ENCODE peak calls at places on chromosomes 11 and 22, in five cellular contexts. T is ovary, I is tibial nerve, W is adrenal gland, M is breast epithelium. B is an unnamed sample.

GRCh38 chr22:37195921-37196320 is 7.9 kb upstream of the C1QTNF6 start:
- DNase-seq in T (peak; percentile 45), I (no peak), W (peak; percentile 65), M (no peak), B (peak; percentile 56)

GRCh38 chr11:69159153-69159850 is 3.6 kb downstream of the SMIM38 start:
- DNase-seq in T (no peak), I (no peak), W (no peak), M (no peak), B (no peak)

GRCh38 chr22:48739348-48740085 is 1088.2 kb downstream of the BRD1 start:
- DNase-seq in T (no peak), I (no peak), W (no peak), M (no peak), B (no peak)

GRCh38 chr22:26406118-26406517 is 22.9 kb upstream of the ASPHD2 start:
- DNase-seq in T (no peak), I (no peak), W (no peak), M (no peak), B (no peak)

GRCh38 chr22:26615149-26615548 is 2.7 kb downstream of the CRYBB1 start:
- DNase-seq in T (no peak), I (no peak), W (no peak), M (no peak), B (no peak)

GRCh38 chr11:13972033-13972910 is 9.7 kb downstream of the SPON1 start:
- DNase-seq in T (no peak), I (no peak), W (no peak), M (peak; percentile 53), B (no peak)

GRCh38 chr11:64284048-64284961 is at the start of gene BAD:
- DNase-seq in T (peak; percentile 96), I (peak; percentile 91), W (peak; percentile 97), M (peak; percentile 95), B (peak; percentile 96)

GRCh38 chr22:49961601-49962011 is 1.0 kb downstream of the PIM3 start:
- DNase-seq in T (no peak), I (no peak), W (peak; percentile 56), M (no peak), B (no peak)

GRCh38 chr22:45731041-45731797 is 59.6 kb downstream of the ATXN10 start:
- DNase-seq in T (no peak), I (no peak), W (no peak), M (no peak), B (no peak)

GRCh38 chr11:64856382-64857227 is 12.2 kb upstream of the CDC42BPG start:
- DNase-seq in T (peak; percentile 37), I (no peak), W (peak; percentile 92), M (peak; percentile 76), B (peak; percentile 63)

GRCh38 chr11:83759148-83759547 is 473.0 kb upstream of the CCDC90B start:
- DNase-seq in T (no peak), I (no peak), W (no peak), M (no peak), B (no peak)

GRCh38 chr22:31776231-31776630 is 22.4 kb downstream of the DEPDC5 start:
- DNase-seq in T (no peak), I (no peak), W (peak; percentile 52), M (no peak), B (no peak)

GRCh38 chr11:13174090-13174489 is 103.5 kb upstream of the BMAL1 start:
- DNase-seq in T (no peak), I (no peak), W (no peak), M (no peak), B (no peak)

GRCh38 chr11:29162490-29162889 is 854.3 kb downstream of the KCNA4 start:
- DNase-seq in T (no peak), I (no peak), W (no peak), M (no peak), B (no peak)

GRCh38 chr11:75574698-75575265 is 12.7 kb downstream of the SERPINH1 start:
- DNase-seq in T (no peak), I (no peak), W (no peak), M (no peak), B (no peak)

GRCh38 chr11:20065040-20065805 is 95.1 kb downstream of the DBX1 start:
- DNase-seq in T (no peak), I (no peak), W (no peak), M (no peak), B (no peak)
- TF ChIP-seq POLR2A in T (no peak), I (no peak), W (no peak), M (no peak), B (no peak)

GRCh38 chr22:29079218-29079901 is 6.5 kb downstream of the KREMEN1 start:
- DNase-seq in T (no peak), I (no peak), W (no peak), M (no peak), B (no peak)

GRCh38 chr22:29078869-29079207 is 6.0 kb downstream of the KREMEN1 start:
- DNase-seq in T (no peak), I (no peak), W (no peak), M (no peak), B (no peak)

GRCh38 chr22:29078036-29078868 is 5.4 kb downstream of the KREMEN1 start:
- DNase-seq in T (no peak), I (no peak), W (no peak), M (no peak), B (no peak)

GRCh38 chr22:29081499-29082236 is 8.8 kb downstream of the KREMEN1 start:
- DNase-seq in T (no peak), I (no peak), W (peak; percentile 42), M (no peak), B (no peak)

GRCh38 chr22:29080061-29080975 is 7.5 kb downstream of the KREMEN1 start:
- DNase-seq in T (no peak), I (peak; percentile 39), W (no peak), M (peak; percentile 61), B (no peak)
- TF ChIP-seq CTCF in T (no peak), I (no peak), W (no peak), M (peak; percentile 26), B (no peak)

GRCh38 chr11:100774859-100775258 is 87.8 kb downstream of the ARHGAP42 start:
- DNase-seq in T (no peak), I (no peak), W (no peak), M (no peak), B (no peak)
- H3K36me3 ChIP-seq in T (no peaks in the 10 kb centered on the region), I (no peaks in the 10 kb centered on the region), W (no peaks in the 10 kb centered on the region), M (no peaks in the 10 kb centered on the region), B (no peaks in the 10 kb centered on the region)

DNA sequence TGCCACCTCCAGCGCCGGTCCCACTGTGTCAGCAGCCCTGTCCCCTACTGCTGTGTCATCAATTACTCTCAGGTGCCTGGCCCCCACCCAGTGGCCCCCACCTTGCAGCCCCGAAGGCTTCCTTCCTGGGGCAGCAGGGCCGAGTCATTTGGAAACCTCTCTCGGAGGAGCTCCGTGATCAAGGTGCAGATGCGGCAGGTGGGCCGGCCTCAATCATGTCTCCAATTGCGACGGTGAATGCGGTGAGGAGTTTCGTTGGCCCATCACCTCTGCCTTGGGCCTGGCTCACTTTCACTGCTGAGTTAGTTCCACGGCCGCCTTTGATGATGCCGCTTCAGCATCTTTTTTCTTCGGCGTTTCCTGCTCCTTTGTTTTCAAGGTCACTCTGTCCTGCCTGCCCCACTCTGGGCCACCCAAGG is 11.3 kb upstream of the CXCR5 start:
- DNase-seq in T (peak; percentile 70), I (no peak), W (no peak), M (no peak), B (no peak)
- TF ChIP-seq POLR2A in T (no peak), I (no peak), W (no peak), M (no peak), B (no peak)

DNA sequence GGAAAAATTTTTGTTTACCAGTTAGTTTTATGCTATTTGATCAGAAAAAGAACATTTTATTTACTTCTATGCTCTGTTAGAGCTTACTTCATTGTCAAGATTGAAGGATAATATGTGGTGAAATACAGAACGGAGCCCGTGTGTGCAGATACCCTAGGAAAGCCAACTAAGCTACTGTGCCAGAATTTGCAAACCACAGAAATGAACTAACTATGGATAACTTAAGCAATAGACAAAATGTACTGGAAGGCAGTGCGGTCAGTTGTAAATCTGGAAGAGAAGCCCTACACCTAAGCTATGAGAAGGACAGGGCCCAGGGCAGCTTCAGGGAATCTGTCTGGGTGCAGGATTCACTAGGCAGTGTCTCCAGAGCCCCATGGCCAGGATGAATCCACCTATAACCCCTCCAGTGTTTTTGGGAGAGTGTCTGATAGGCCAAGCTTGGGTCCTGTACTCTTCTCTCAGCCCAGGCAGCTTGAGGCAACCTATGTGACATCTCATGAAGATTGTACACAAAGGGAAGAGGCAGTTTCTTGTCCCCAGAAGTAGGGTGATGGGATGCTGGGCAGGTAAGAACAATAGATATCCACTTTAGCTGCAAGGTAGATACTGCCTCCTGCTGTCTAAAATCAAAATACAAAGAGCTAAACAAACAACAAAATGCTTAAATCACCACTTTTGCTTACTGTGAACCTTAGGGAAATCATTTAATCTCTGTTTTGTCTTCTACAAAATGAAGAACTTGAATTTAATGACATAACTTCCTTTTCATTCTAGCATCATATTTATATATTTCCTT is 12.1 kb downstream of the MMP7 start:
- DNase-seq in T (no peak), I (no peak), W (no peak), M (peak; percentile 32), B (no peak)
- TF ChIP-seq CTCF in T (no peak), I (no peak), W (no peak), M (no peak), B (no peak)

GRCh38 chr22:20563941-20564371 is 56.5 kb downstream of the MED15 start:
- DNase-seq in T (no peak), I (no peak), W (no peak), M (no peak), B (no peak)
- H3K36me3 ChIP-seq in T (no peaks in the 10 kb centered on the region), I (peaks cover 12% of the 10 kb centered on the region), W (no peaks in the 10 kb centered on the region), M (no peaks in the 10 kb centered on the region), B (no peaks in the 10 kb centered on the region)

B was measured in uterus.